ENCODE peak calls at places on chromosomes 11 and 22, in four cellular contexts. One of them, this sample, is unnamed.
A peak's percentile ranks its signal among the peaks of the same experiment; 100 is the strongest.

GRCh38 chr11:2799881-2800654 is 85.5 kb downstream of the CDKN1C start:
- DNase-seq in psoas muscle: peak; percentile 40
- DNase-seq in SK-N-SH: no peak
- DNase-seq in mucosa of descending colon: peak; percentile 28
- DNase-seq in this sample: peak; percentile 36

GRCh38 chr11:2697871-2698270 is 1.9 kb downstream of the KCNQ1OT1 start:
- DNase-seq in psoas muscle: no peak
- DNase-seq in SK-N-SH: no peak
- DNase-seq in mucosa of descending colon: no peak
- DNase-seq in this sample: no peak

GRCh38 chr11:126359431-126360048 is 4.1 kb downstream of the ST3GAL4 start:
- DNase-seq in psoas muscle: peak; percentile 84
- DNase-seq in SK-N-SH: peak; percentile 86
- DNase-seq in mucosa of descending colon: peak; percentile 80
- DNase-seq in this sample: no peak

GRCh38 chr11:126791446-126791845 is 209.1 kb downstream of the KIRREL3 start:
- DNase-seq in psoas muscle: no peak
- DNase-seq in SK-N-SH: no peak
- DNase-seq in mucosa of descending colon: no peak
- DNase-seq in this sample: no peak

GRCh38 chr11:106306942-106307341 is 229.5 kb downstream of the AASDHPPT start:
- DNase-seq in psoas muscle: no peak
- DNase-seq in SK-N-SH: no peak
- DNase-seq in mucosa of descending colon: no peak
- DNase-seq in this sample: no peak

GRCh38 chr11:111387318-111387863 is 8.3 kb upstream of the POU2AF1 start:
- DNase-seq in psoas muscle: peak; percentile 56
- DNase-seq in SK-N-SH: peak; percentile 64
- DNase-seq in mucosa of descending colon: peak; percentile 89
- DNase-seq in this sample: peak; percentile 84

GRCh38 chr11:116862951-116863350 is 25.5 kb upstream of the APOA1 start:
- DNase-seq in psoas muscle: no peak
- DNase-seq in SK-N-SH: no peak
- DNase-seq in mucosa of descending colon: no peak
- DNase-seq in this sample: no peak

GRCh38 chr22:30045901-30046715 is 34.2 kb upstream of the HORMAD2 start:
- DNase-seq in psoas muscle: no peak
- DNase-seq in SK-N-SH: no peak
- DNase-seq in mucosa of descending colon: no peak
- DNase-seq in this sample: no peak

GRCh38 chr22:39290724-39291161 is 28.7 kb downstream of the RPL3 start:
- DNase-seq in psoas muscle: peak; percentile 91
- DNase-seq in SK-N-SH: no peak
- DNase-seq in mucosa of descending colon: no peak
- DNase-seq in this sample: no peak

GRCh38 chr11:111336582-111337256 is 38.4 kb downstream of the POU2AF3 start:
- DNase-seq in psoas muscle: no peak
- DNase-seq in SK-N-SH: no peak
- DNase-seq in mucosa of descending colon: no peak
- DNase-seq in this sample: no peak

GRCh38 chr11:104319396-104319795 is 155.4 kb upstream of the PDGFD start:
- DNase-seq in psoas muscle: no peak
- DNase-seq in SK-N-SH: no peak
- DNase-seq in mucosa of descending colon: no peak
- DNase-seq in this sample: no peak

GRCh38 chr11:125360066-125360465 is 136.0 kb downstream of the FEZ1 start:
- DNase-seq in psoas muscle: no peak
- DNase-seq in SK-N-SH: no peak
- DNase-seq in mucosa of descending colon: no peak
- DNase-seq in this sample: no peak

GRCh38 chr22:48263791-48264351 is 1501.4 kb downstream of the TBC1D22A start:
- DNase-seq in psoas muscle: no peak
- DNase-seq in SK-N-SH: no peak
- DNase-seq in mucosa of descending colon: no peak
- DNase-seq in this sample: no peak

GRCh38 chr11:83037877-83038276 is 33.8 kb downstream of the RAB30 start:
- DNase-seq in psoas muscle: no peak
- DNase-seq in SK-N-SH: no peak
- DNase-seq in mucosa of descending colon: no peak
- DNase-seq in this sample: no peak

GRCh38 chr11:64694821-64695365 is 28.1 kb downstream of the NRXN2 start:
- DNase-seq in psoas muscle: no peak
- DNase-seq in SK-N-SH: peak; percentile 90
- DNase-seq in mucosa of descending colon: no peak
- DNase-seq in this sample: no peak

GRCh38 chr22:42162728-42163489 is 32.3 kb upstream of the CYP2D6 start:
- DNase-seq in psoas muscle: no peak
- DNase-seq in SK-N-SH: no peak
- DNase-seq in mucosa of descending colon: no peak
- DNase-seq in this sample: no peak

GRCh38 chr22:30266445-30267381 is at the start of gene OSM:
- DNase-seq in psoas muscle: peak; percentile 83
- DNase-seq in SK-N-SH: no peak
- DNase-seq in mucosa of descending colon: peak; percentile 90
- DNase-seq in this sample: peak; percentile 89

GRCh38 chr11:7936615-7937014 is 4.9 kb downstream of the OR10A3 start:
- DNase-seq in psoas muscle: no peak
- DNase-seq in SK-N-SH: no peak
- DNase-seq in mucosa of descending colon: peak; percentile 31
- DNase-seq in this sample: no peak

GRCh38 chr11:126079640-126080205 is 17.1 kb upstream of the CDON start:
- DNase-seq in psoas muscle: no peak
- DNase-seq in SK-N-SH: peak; percentile 62
- DNase-seq in mucosa of descending colon: no peak
- DNase-seq in this sample: no peak

GRCh38 chr11:35061516-35062440 is 77.2 kb upstream of the CD44 start:
- DNase-seq in psoas muscle: no peak
- DNase-seq in SK-N-SH: no peak
- DNase-seq in mucosa of descending colon: no peak
- DNase-seq in this sample: no peak

GRCh38 chr11:95088946-95089619 is 563 bp upstream of the ENDOD1 start:
- DNase-seq in psoas muscle: no peak
- DNase-seq in SK-N-SH: no peak
- DNase-seq in mucosa of descending colon: no peak
- DNase-seq in this sample: no peak

GRCh38 chr22:23113067-23113846 is 28.5 kb downstream of the RSPH14 start:
- DNase-seq in psoas muscle: peak; percentile 71
- DNase-seq in SK-N-SH: peak; percentile 84
- DNase-seq in mucosa of descending colon: no peak
- DNase-seq in this sample: no peak

GRCh38 chr11:57432714-57433163 is 5.8 kb upstream of the SLC43A3 start:
- DNase-seq in psoas muscle: no peak
- DNase-seq in SK-N-SH: no peak
- DNase-seq in mucosa of descending colon: no peak
- DNase-seq in this sample: peak; percentile 61

GRCh38 chr11:128835741-128836410 is 31.2 kb downstream of the KCNJ1 start:
- DNase-seq in psoas muscle: no peak
- DNase-seq in SK-N-SH: no peak
- DNase-seq in mucosa of descending colon: no peak
- DNase-seq in this sample: no peak

GRCh38 chr11:78647986-78648875 is 73.6 kb upstream of the NARS2 start:
- DNase-seq in psoas muscle: no peak
- DNase-seq in SK-N-SH: peak; percentile 16
- DNase-seq in mucosa of descending colon: no peak
- DNase-seq in this sample: no peak

GRCh38 chr22:29348956-29349355 is 33.5 kb upstream of the RASL10A start:
- DNase-seq in psoas muscle: peak; percentile 88
- DNase-seq in SK-N-SH: no peak
- DNase-seq in mucosa of descending colon: no peak
- DNase-seq in this sample: peak; percentile 25

DNA sequence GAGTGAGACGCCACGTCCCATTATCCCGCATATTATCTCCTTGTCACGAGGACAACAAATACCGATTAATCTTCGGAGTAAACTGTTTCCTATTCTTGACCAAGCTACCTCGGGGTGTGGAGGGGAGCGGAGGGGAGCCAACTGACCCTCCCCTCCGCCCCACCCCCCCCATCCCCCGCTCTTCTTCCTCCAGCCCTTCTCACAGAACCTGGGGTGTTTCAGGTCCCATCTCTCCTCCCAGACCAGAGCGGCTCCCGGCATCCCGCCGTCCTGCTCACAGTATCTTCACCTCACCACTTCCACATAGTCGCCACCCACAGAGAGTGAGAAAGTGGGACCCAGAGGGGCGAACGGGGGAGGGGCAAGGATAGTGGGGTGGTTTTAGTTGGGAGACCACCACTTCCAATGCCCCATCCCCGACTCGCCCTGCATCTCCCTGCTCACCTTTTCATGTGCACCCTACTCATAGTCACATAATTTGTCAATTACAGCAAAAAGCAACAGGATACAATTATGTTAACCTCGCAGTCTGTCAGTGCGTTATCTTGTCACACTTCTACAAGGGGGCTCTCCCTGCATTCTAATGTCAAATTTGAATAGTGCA is 11.2 kb downstream of the PAX6 start:
- DNase-seq in psoas muscle: no peak
- DNase-seq in SK-N-SH: peak; percentile 48
- DNase-seq in mucosa of descending colon: no peak
- DNase-seq in this sample: no peak
- H3K4me3 ChIP-seq in psoas muscle: peak overlapping the region; percentile 54
- H3K4me3 ChIP-seq in SK-N-SH: no peak overlapping the region
- H3K4me3 ChIP-seq in mucosa of descending colon: no peak overlapping the region
- H3K4me3 ChIP-seq in this sample: no peak overlapping the region

GRCh38 chr11:109425554-109425953 is 3.6 kb downstream of the C11orf87 start:
- DNase-seq in psoas muscle: no peak
- DNase-seq in SK-N-SH: peak; percentile 29
- DNase-seq in mucosa of descending colon: no peak
- DNase-seq in this sample: no peak
- TF ChIP-seq CTCF in psoas muscle: no peak
- TF ChIP-seq CTCF in SK-N-SH: no peak
- TF ChIP-seq CTCF in mucosa of descending colon: no peak
- TF ChIP-seq CTCF in this sample: no peak

GRCh38 chr11:75323609-75324008 is 27.9 kb downstream of the ARRB1 start:
- DNase-seq in psoas muscle: no peak
- DNase-seq in SK-N-SH: no peak
- DNase-seq in mucosa of descending colon: no peak
- DNase-seq in this sample: no peak
- H3K4me1 ChIP-seq in psoas muscle: peaks cover 14% of the 10 kb centered on the region
- H3K4me1 ChIP-seq in SK-N-SH: peaks cover 11% of the 10 kb centered on the region
- H3K4me1 ChIP-seq in mucosa of descending colon: peaks cover 63% of the 10 kb centered on the region
- H3K4me1 ChIP-seq in this sample: peaks cover 88% of the 10 kb centered on the region

GRCh38 chr22:37155971-37156370 is 6.3 kb upstream of the IL2RB start:
- DNase-seq in psoas muscle: no peak
- DNase-seq in SK-N-SH: no peak
- DNase-seq in mucosa of descending colon: no peak
- DNase-seq in this sample: no peak
- H3K4me3 ChIP-seq in psoas muscle: no peak overlapping the region
- H3K4me3 ChIP-seq in SK-N-SH: no peak overlapping the region
- H3K4me3 ChIP-seq in mucosa of descending colon: no peak overlapping the region
- H3K4me3 ChIP-seq in this sample: no peak overlapping the region